ENCODE peak calls at places on chromosomes 3 and 15, in ten cellular contexts. H is fibroblast of villous mesenchyme, X is fibroblast of the aortic adventitia, D is choroid plexus epithelial cell, L is sigmoid colon, Q is right atrium auricular region, E is A549, F is brain microvascular endothelial cell, O is astrocyte, T is body of pancreas. M is an unnamed sample.

GRCh38 chr3:149581248-149581647 is 76.6 kb downstream of the WWTR1 start:
- DNase-seq in D (peak), T (no peak), Q (no peak), O (peak), E (no peak), F (no peak), X (no peak), L (no peak), H (peak), M (peak)

GRCh38 chr3:116445291-116445841 is at the start of gene LSAMP:
- DNase-seq in Q (no peak), O (peak), L (peak), D (peak), T (no peak), H (peak), E (no peak), F (no peak), X (peak), M (peak)

GRCh38 chr15:27427386-27427785 is 456.4 kb downstream of the GABRG3 start:
- DNase-seq in L (no peak), T (no peak), Q (no peak), F (no peak), E (no peak), D (no peak), H (no peak), X (no peak), O (no peak), M (no peak)

GRCh38 chr3:132911741-132912415 is 126.3 kb upstream of the TMEM108 start:
- DNase-seq in E (no peak), F (peak), H (peak), L (no peak), D (peak), T (no peak), Q (no peak), O (no peak), X (no peak), M (peak)

GRCh38 chr15:43189296-43189695 is 4.1 kb downstream of the CCNDBP1 start:
- DNase-seq in H (no peak), Q (no peak), L (no peak), T (no peak), F (no peak), X (no peak), O (no peak), D (no peak), E (no peak), M (no peak)

GRCh38 chr3:81761904-81762565 is 590 bp upstream of the GBE1 start:
- DNase-seq in H (peak), O (no peak), F (no peak), Q (no peak), D (no peak), T (no peak), L (no peak), X (peak), E (no peak), M (peak)

GRCh38 chr3:168989396-168989795 is 674.1 kb downstream of the MECOM start:
- DNase-seq in L (no peak), Q (no peak), O (peak), T (no peak), H (no peak), E (no peak), D (peak), X (peak), F (no peak), M (no peak)

GRCh38 chr3:9396301-9396631 is 1.1 kb upstream of the SETD5 start:
- DNase-seq in F (peak), T (peak), X (peak), O (peak), D (peak), E (peak), L (peak), Q (peak), H (peak), M (peak)

GRCh38 chr3:52528596-52529375 is 4.9 kb downstream of the NT5DC2 start:
- DNase-seq in Q (no peak), D (no peak), F (no peak), E (no peak), T (no peak), H (no peak), X (no peak), O (no peak), L (peak), M (no peak)

GRCh38 chr15:26242565-26242964 is 379.4 kb upstream of the ATP10A start:
- DNase-seq in T (no peak), F (no peak), Q (peak), O (no peak), D (no peak), X (no peak), E (no peak), H (no peak), L (no peak), M (no peak)

GRCh38 chr15:73323956-73324355 is 44.8 kb downstream of the HCN4 start:
- DNase-seq in H (no peak), X (no peak), T (no peak), F (no peak), E (no peak), Q (no peak), O (no peak), D (no peak), L (peak), M (no peak)

GRCh38 chr3:139312959-139313358 is 30.9 kb upstream of the MRPS22 start:
- DNase-seq in E (peak), X (peak), F (peak), H (peak), L (no peak), O (peak), T (no peak), Q (no peak), D (peak), M (peak)

GRCh38 chr3:43379343-43379742 is 93.0 kb downstream of the SNRK start:
- DNase-seq in D (peak), Q (no peak), X (peak), F (peak), H (peak), E (no peak), L (peak), O (peak), T (no peak), M (peak)

GRCh38 chr3:126510323-126510910 is 7.2 kb downstream of the UROC1 start:
- DNase-seq in Q (no peak), X (no peak), E (no peak), L (peak), H (no peak), O (no peak), D (no peak), F (no peak), T (no peak), M (no peak)

GRCh38 chr3:25495304-25495703 is 67.2 kb downstream of the RARB start:
- DNase-seq in T (no peak), F (no peak), E (no peak), H (no peak), Q (no peak), O (no peak), D (no peak), L (no peak), X (no peak), M (no peak)

GRCh38 chr3:127209840-127210653 is 17.1 kb downstream of the PRR23E start:
- DNase-seq in L (peak), H (no peak), T (no peak), F (no peak), X (no peak), Q (peak), O (no peak), E (no peak), D (no peak), M (no peak)

GRCh38 chr3:123347205-123347604 is 101.7 kb downstream of the ADCY5 start:
- DNase-seq in X (no peak), D (no peak), H (no peak), O (no peak), E (no peak), T (no peak), L (peak), Q (no peak), F (no peak), M (no peak)

GRCh38 chr3:62662680-62663079 is 212.5 kb downstream of the CADPS start:
- DNase-seq in X (no peak), T (no peak), F (no peak), L (no peak), H (no peak), E (no peak), D (no peak), Q (no peak), O (no peak), M (no peak)

GRCh38 chr3:122886251-122886650 is 91.4 kb downstream of the SLC49A4 start:
- DNase-seq in O (no peak), X (no peak), L (no peak), D (no peak), T (no peak), H (no peak), E (no peak), Q (no peak), F (no peak), M (no peak)

GRCh38 chr3:38669668-38670067 is 20.2 kb upstream of the SCN5A start:
- DNase-seq in O (no peak), L (no peak), X (no peak), H (no peak), Q (no peak), D (no peak), F (no peak), E (no peak), T (no peak), M (no peak)

GRCh38 chr3:196712514-196713413 is 587 bp downstream of the PIGX start:
- DNase-seq in Q (no peak), L (peak), X (peak), O (peak), T (peak), E (peak), H (peak), F (peak), D (peak), M (peak)

GRCh38 chr3:64266065-64266874 is 41.0 kb upstream of the PRICKLE2 start:
- DNase-seq in O (peak), E (peak), L (peak), T (no peak), Q (no peak), D (peak), F (peak), X (peak), H (peak), M (peak)

GRCh38 chr3:66785191-66785909 is 212.8 kb upstream of the KBTBD8 start:
- DNase-seq in F (no peak), H (peak), E (no peak), L (no peak), D (no peak), O (no peak), T (no peak), X (no peak), Q (no peak), M (no peak)

GRCh38 chr3:194247350-194247740 is 103.8 kb downstream of the CPN2 start:
- DNase-seq in E (no peak), T (no peak), X (no peak), D (no peak), F (no peak), Q (no peak), L (no peak), H (no peak), O (no peak), M (no peak)

GRCh38 chr15:35630985-35631384 is 85.0 kb upstream of the DPH6 start:
- DNase-seq in D (no peak), E (no peak), F (no peak), H (no peak), X (no peak), L (no peak), O (no peak), T (no peak), Q (no peak), M (no peak)

GRCh38 chr15:91694829-91695205 is 158.7 kb upstream of the SLCO3A1 start:
- DNase-seq in E (no peak), H (peak), X (peak), L (peak), Q (peak), F (no peak), O (peak), D (no peak), T (peak), M (peak)

GRCh38 chr15:39216816-39217215 is 364.1 kb upstream of the THBS1 start:
- DNase-seq in E (no peak), F (no peak), O (no peak), L (no peak), T (no peak), H (no peak), X (no peak), D (no peak), Q (no peak), M (no peak)

GRCh38 chr3:46695177-46695961 is 1.9 kb upstream of the ALS2CL start:
- DNase-seq in D (no peak), H (no peak), X (peak), O (no peak), E (peak), T (no peak), Q (peak), L (peak), F (no peak), M (no peak)

GRCh38 chr3:134384963-134385362 is 10.7 kb upstream of the AMOTL2 start:
- DNase-seq in L (no peak), X (no peak), D (no peak), F (no peak), T (no peak), Q (peak), O (no peak), E (no peak), H (no peak), M (no peak)

GRCh38 chr15:69624816-69625215 is 172.2 kb downstream of the RPLP1 start:
- DNase-seq in O (no peak), T (no peak), H (no peak), Q (no peak), E (no peak), F (no peak), L (no peak), D (no peak), X (no peak), M (no peak)

GRCh38 chr3:53815651-53816050 is 30.6 kb downstream of the CHDH start:
- DNase-seq in L (peak), F (no peak), D (no peak), X (no peak), Q (no peak), O (no peak), E (no peak), T (no peak), H (no peak), M (no peak)

GRCh38 chr3:77464106-77464688 is 424.3 kb downstream of the ROBO2 start:
- DNase-seq in T (no peak), O (peak), D (no peak), L (no peak), E (no peak), X (no peak), H (no peak), Q (no peak), F (no peak), M (no peak)

GRCh38 chr15:47811160-47811559 is 93.9 kb downstream of the SEMA6D start:
- DNase-seq in T (peak), D (no peak), O (no peak), H (no peak), Q (no peak), L (no peak), E (no peak), X (no peak), F (no peak), M (no peak)

GRCh38 chr3:66495633-66496032 is 5.2 kb downstream of the LRIG1 start:
- DNase-seq in D (no peak), F (no peak), T (no peak), X (no peak), H (no peak), Q (no peak), E (no peak), L (no peak), O (no peak), M (no peak)

GRCh38 chr3:108130705-108131104 is 39.9 kb upstream of the CD47 start:
- DNase-seq in L (no peak), X (peak), D (peak), O (peak), F (no peak), T (no peak), H (peak), Q (no peak), E (no peak), M (peak)

GRCh38 chr3:56469141-56469540 is 874 bp upstream of the ERC2 start:
- DNase-seq in O (no peak), F (no peak), E (no peak), Q (no peak), T (no peak), X (no peak), H (no peak), L (no peak), D (no peak), M (no peak)

GRCh38 chr3:56471771-56472170 is 3.5 kb upstream of the ERC2 start:
- DNase-seq in L (no peak), H (no peak), F (no peak), D (no peak), T (no peak), O (no peak), E (no peak), X (no peak), Q (no peak), M (no peak)

GRCh38 chr3:56468184-56469106 is at the start of gene ERC2:
- DNase-seq in E (peak), H (peak), O (peak), X (peak), T (peak), F (no peak), L (no peak), D (peak), Q (no peak), M (peak)

GRCh38 chr3:56467801-56468183 is 475 bp downstream of the ERC2 start:
- DNase-seq in O (no peak), H (no peak), X (no peak), F (no peak), E (no peak), T (peak), L (no peak), Q (no peak), D (no peak), M (no peak)

GRCh38 chr3:56467108-56467507 is 1.2 kb downstream of the ERC2 start:
- DNase-seq in L (no peak), T (peak), Q (no peak), O (peak), X (peak), H (peak), F (peak), D (peak), E (peak), M (peak)
- H3K4me3 ChIP-seq in L (no peak), T (peak), Q (peak), O (peak), X (no peak), H (no peak), F (peak), D (peak), E (peak), M (no peak)

GRCh38 chr3:141410861-141411771 is 42.8 kb downstream of the ZBTB38 start:
- DNase-seq in E (no peak), F (peak), L (no peak), H (peak), Q (no peak), D (peak), T (no peak), X (peak), O (peak), M (no peak)

GRCh38 chr3:141414141-141414689 is 45.9 kb downstream of the ZBTB38 start:
- DNase-seq in X (peak), Q (no peak), E (no peak), L (peak), D (peak), H (peak), O (peak), T (peak), F (no peak), M (peak)

GRCh38 chr3:141412087-141412935 is 44.0 kb downstream of the ZBTB38 start:
- DNase-seq in X (peak), E (peak), T (peak), L (peak), D (peak), O (peak), Q (no peak), F (peak), H (peak), M (peak)

GRCh38 chr3:141413387-141414140 is 45.3 kb downstream of the ZBTB38 start:
- DNase-seq in X (peak), H (peak), D (no peak), L (no peak), Q (no peak), O (no peak), F (no peak), E (no peak), T (no peak), M (peak)

DNA sequence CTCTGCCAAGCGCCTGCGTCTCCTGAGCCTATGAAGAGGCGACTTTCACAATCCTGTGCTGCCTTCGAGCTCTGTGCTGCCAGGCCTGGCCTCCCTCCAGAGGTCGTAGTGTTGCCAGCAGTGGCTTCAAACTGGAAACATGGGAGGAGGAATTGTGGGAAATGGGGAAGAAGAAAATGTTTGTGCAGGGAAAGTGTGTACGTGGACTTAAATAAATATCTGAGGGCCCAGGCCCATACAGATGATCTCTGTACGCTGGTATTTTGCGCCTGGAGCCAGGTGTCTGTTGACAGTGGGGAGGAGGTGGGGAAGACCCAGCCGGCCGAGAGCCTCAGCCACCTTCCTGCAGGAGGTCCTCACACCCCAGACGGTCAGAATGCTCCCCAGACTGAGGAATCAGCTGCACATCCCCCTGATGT is 44.6 kb downstream of the ZBTB38 start:
- DNase-seq in E (no peak), X (peak), H (peak), L (peak), T (peak), Q (peak), D (peak), F (no peak), O (peak), M (peak)
- TF ChIP-seq CTCF in E (no peak), X (no peak), H (peak), L (no peak), T (no peak), Q (no peak), D (no peak), F (no peak), O (no peak), M (no peak)

DNA sequence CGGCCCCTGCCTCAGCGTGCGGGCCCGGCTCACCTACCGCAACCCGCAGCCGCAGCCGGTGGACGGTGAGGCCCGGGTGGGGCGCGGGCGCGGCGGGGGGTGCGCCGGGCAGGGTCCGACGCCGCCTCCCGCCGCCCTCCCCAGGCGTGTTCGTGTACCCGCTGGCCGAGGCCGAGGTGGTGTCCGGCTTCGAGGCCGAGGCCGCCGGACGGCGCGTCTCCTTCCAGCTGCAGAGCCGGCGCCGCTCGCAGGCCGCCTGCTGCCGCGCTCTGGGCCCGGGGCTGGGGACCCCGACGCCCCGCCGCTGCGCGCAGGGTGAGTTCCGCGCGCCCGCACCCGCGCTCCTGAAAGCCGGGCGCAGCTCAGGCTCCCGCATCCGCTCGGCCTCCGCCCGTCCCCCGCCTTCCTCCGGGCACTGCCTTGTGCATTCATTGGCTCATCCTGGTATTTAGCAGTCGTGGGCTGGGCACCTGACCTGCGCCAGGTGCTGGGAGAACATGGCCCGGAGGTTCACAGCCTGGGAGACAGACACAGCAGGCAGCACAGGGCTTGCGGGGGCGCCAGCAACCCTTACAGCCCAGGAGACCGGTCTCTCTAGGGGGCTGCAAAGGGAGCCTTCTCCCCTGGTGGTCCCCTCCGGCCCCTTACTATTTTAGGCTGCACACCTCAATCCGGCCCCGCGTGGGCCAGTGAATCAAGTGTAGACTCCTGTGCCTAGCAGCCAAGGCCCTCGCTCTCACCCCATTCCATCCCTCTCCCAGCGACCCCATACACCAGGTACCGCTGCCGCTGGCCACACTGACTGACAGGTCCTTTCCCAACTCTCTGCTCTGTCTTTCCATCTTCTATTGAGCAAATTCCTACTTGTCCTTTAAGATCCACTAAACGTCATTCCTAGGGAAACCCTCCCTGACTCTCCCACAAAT is 1.5 kb downstream of the VWA5B2 start:
- DNase-seq in E (no peak), H (no peak), O (no peak), L (no peak), Q (no peak), F (no peak), T (no peak), X (no peak), D (no peak), M (no peak)
- H3K4me3 ChIP-seq in E (peak), H (no peak), O (no peak), L (no peak), Q (peak), F (no peak), T (no peak), X (no peak), D (no peak), M (no peak)

GRCh38 chr3:187259171-187259570 is 32.4 kb downstream of the MASP1 start:
- DNase-seq in Q (no peak), D (no peak), E (no peak), O (no peak), T (no peak), H (no peak), X (no peak), L (no peak), F (no peak), M (no peak)
- TF ChIP-seq CTCF in Q (no peak), D (peak), E (no peak), O (no peak), T (no peak), H (peak), X (no peak), L (no peak), F (no peak), M (no peak)

M was measured in AG10803.